ENCODE peak calls at places on chromosomes 16 and 17, in four cellular contexts. One of them, this sample, is unnamed.

GRCh38 chr17:73089918-73090317 is 2.6 kb downstream of the SLC39A11 start:
- DNase-seq in hippocampal formation: peak
- DNase-seq in AG04450: no peak
- DNase-seq in RWPE1: no peak
- DNase-seq in this sample: no peak

GRCh38 chr16:81511371-81511770 is 66.8 kb downstream of the CMIP start:
- DNase-seq in AG04450: peak
- DNase-seq in hippocampal formation: no peak
- DNase-seq in RWPE1: peak
- DNase-seq in this sample: peak

GRCh38 chr16:89200124-89200849 is at the start of gene SLC22A31:
- DNase-seq in AG04450: no peak
- DNase-seq in hippocampal formation: no peak
- DNase-seq in RWPE1: no peak
- DNase-seq in this sample: no peak

GRCh38 chr17:29149431-29150064 is 30.6 kb downstream of the MYO18A start:
- DNase-seq in hippocampal formation: no peak
- DNase-seq in RWPE1: no peak
- DNase-seq in AG04450: no peak
- DNase-seq in this sample: no peak

GRCh38 chr16:66490774-66491715 is 58.9 kb downstream of the TK2 start:
- DNase-seq in AG04450: no peak
- DNase-seq in hippocampal formation: no peak
- DNase-seq in RWPE1: no peak
- DNase-seq in this sample: no peak

GRCh38 chr17:56819431-56820145 is 14.1 kb downstream of the C17orf67 start:
- DNase-seq in AG04450: peak
- DNase-seq in hippocampal formation: peak
- DNase-seq in RWPE1: peak
- DNase-seq in this sample: peak

GRCh38 chr17:19281161-19281560 is 44.0 kb downstream of the EPN2 start:
- DNase-seq in hippocampal formation: no peak
- DNase-seq in AG04450: no peak
- DNase-seq in RWPE1: no peak
- DNase-seq in this sample: no peak

GRCh38 chr17:43902190-43902589 is 5.1 kb downstream of the MPP2 start:
- DNase-seq in AG04450: no peak
- DNase-seq in RWPE1: no peak
- DNase-seq in hippocampal formation: no peak
- DNase-seq in this sample: no peak

GRCh38 chr17:50117202-50118040 is 12.5 kb downstream of the SAMD14 start:
- DNase-seq in RWPE1: peak
- DNase-seq in hippocampal formation: no peak
- DNase-seq in AG04450: no peak
- DNase-seq in this sample: no peak

GRCh38 chr17:149897-150575 is 12.7 kb downstream of the SCGB1C2 start:
- DNase-seq in AG04450: no peak
- DNase-seq in hippocampal formation: no peak
- DNase-seq in RWPE1: no peak
- DNase-seq in this sample: no peak

GRCh38 chr17:62802531-62803205 is 5.4 kb downstream of the MARCHF10 start:
- DNase-seq in hippocampal formation: no peak
- DNase-seq in RWPE1: no peak
- DNase-seq in AG04450: no peak
- DNase-seq in this sample: no peak

GRCh38 chr17:28467456-28468025 is 5.9 kb upstream of the SLC13A2 start:
- DNase-seq in RWPE1: no peak
- DNase-seq in hippocampal formation: no peak
- DNase-seq in AG04450: peak
- DNase-seq in this sample: no peak

GRCh38 chr16:88635671-88636070 is 2.7 kb upstream of the IL17C start:
- DNase-seq in AG04450: no peak
- DNase-seq in RWPE1: no peak
- DNase-seq in hippocampal formation: no peak
- DNase-seq in this sample: no peak

GRCh38 chr17:76202516-76202915 is 37.8 kb downstream of the RNF157 start:
- DNase-seq in AG04450: no peak
- DNase-seq in RWPE1: peak
- DNase-seq in hippocampal formation: no peak
- DNase-seq in this sample: no peak

GRCh38 chr17:82668631-82669099 is 20.4 kb upstream of the WDR45B start:
- DNase-seq in AG04450: peak
- DNase-seq in hippocampal formation: peak
- DNase-seq in RWPE1: peak
- DNase-seq in this sample: no peak

GRCh38 chr16:81137754-81138153 is 41.6 kb upstream of the GCSH start:
- DNase-seq in AG04450: no peak
- DNase-seq in RWPE1: no peak
- DNase-seq in hippocampal formation: no peak
- DNase-seq in this sample: no peak

GRCh38 chr16:86798247-86799041 is 220.1 kb downstream of the FOXL1 start:
- DNase-seq in AG04450: no peak
- DNase-seq in hippocampal formation: no peak
- DNase-seq in RWPE1: no peak
- DNase-seq in this sample: no peak

GRCh38 chr16:65919116-65919515 is 447.4 kb upstream of the CDH5 start:
- DNase-seq in hippocampal formation: no peak
- DNase-seq in AG04450: no peak
- DNase-seq in RWPE1: no peak
- DNase-seq in this sample: no peak

GRCh38 chr17:40843242-40843641 is 20.8 kb upstream of the KRT10 start:
- DNase-seq in hippocampal formation: no peak
- DNase-seq in AG04450: no peak
- DNase-seq in RWPE1: no peak
- DNase-seq in this sample: no peak

GRCh38 chr16:56793504-56793903 is 63.6 kb downstream of the NUP93 start:
- DNase-seq in RWPE1: no peak
- DNase-seq in AG04450: no peak
- DNase-seq in hippocampal formation: no peak
- DNase-seq in this sample: peak

GRCh38 chr16:66416136-66416535 is 11.0 kb upstream of the BEAN1 start:
- DNase-seq in hippocampal formation: no peak
- DNase-seq in RWPE1: no peak
- DNase-seq in AG04450: no peak
- DNase-seq in this sample: no peak

GRCh38 chr17:61235001-61235820 is 164.4 kb upstream of the TBX2 start:
- DNase-seq in AG04450: no peak
- DNase-seq in hippocampal formation: no peak
- DNase-seq in RWPE1: no peak
- DNase-seq in this sample: no peak

GRCh38 chr16:10441726-10442125 is 55.9 kb downstream of the ATF7IP2 start:
- DNase-seq in RWPE1: no peak
- DNase-seq in hippocampal formation: no peak
- DNase-seq in AG04450: no peak
- DNase-seq in this sample: peak

GRCh38 chr16:68228652-68229051 is 7.3 kb downstream of the ESRP2 start:
- DNase-seq in RWPE1: no peak
- DNase-seq in hippocampal formation: no peak
- DNase-seq in AG04450: no peak
- DNase-seq in this sample: no peak

GRCh38 chr17:1019451-1019850 is 22.5 kb downstream of the TIMM22 start:
- DNase-seq in AG04450: no peak
- DNase-seq in hippocampal formation: no peak
- DNase-seq in RWPE1: no peak
- DNase-seq in this sample: no peak

GRCh38 chr16:90077757-90078593 is 844 bp upstream of the PRDM7 start:
- DNase-seq in hippocampal formation: no peak
- DNase-seq in AG04450: no peak
- DNase-seq in RWPE1: no peak
- DNase-seq in this sample: peak

GRCh38 chr17:72502111-72502939 is 381.5 kb downstream of the SOX9 start:
- DNase-seq in RWPE1: no peak
- DNase-seq in AG04450: peak
- DNase-seq in hippocampal formation: no peak
- DNase-seq in this sample: no peak